ENCODE peak calls at places on chromosome 1, in ten cellular contexts. K, J, F, O, W, H, P, D, Y and B are unnamed samples.

GRCh38 chr1:43542515-43543458 is 12.1 kb downstream of the PTPRF start:
- DNase-seq in K (no peak), J (no peak), F (no peak), O (no peak), W (no peak), H (no peak), P (no peak), D (no peak), Y (no peak), B (no peak)

GRCh38 chr1:46406881-46407608 is 12.9 kb downstream of the FAAH start:
- DNase-seq in K (no peak), J (no peak), F (no peak), O (no peak), W (no peak), H (no peak), P (no peak), D (no peak), Y (no peak), B (no peak)

GRCh38 chr1:102262994-102263393 is 266.3 kb upstream of the OLFM3 start:
- DNase-seq in K (no peak), J (no peak), F (no peak), O (no peak), W (no peak), H (no peak), P (no peak), D (no peak), Y (no peak), B (no peak)

GRCh38 chr1:27318596-27318995 is 3.4 kb upstream of the TMEM222 start:
- DNase-seq in K (no peak), J (no peak), F (no peak), O (no peak), W (no peak), H (no peak), P (no peak), D (no peak), Y (no peak), B (peak; percentile 58)

GRCh38 chr1:232886304-232886703 is 64.1 kb upstream of the NTPCR start:
- DNase-seq in K (no peak), J (no peak), F (no peak), O (peak; percentile 89), W (no peak), H (no peak), P (no peak), D (no peak), Y (no peak), B (no peak)

GRCh38 chr1:3481836-3482589 is 27.5 kb downstream of the ARHGEF16 start:
- DNase-seq in K (no peak), J (no peak), F (no peak), O (no peak), W (no peak), H (no peak), P (no peak), D (no peak), Y (no peak), B (no peak)

GRCh38 chr1:20358761-20359263 is 68.1 kb downstream of the VWA5B1 start:
- DNase-seq in K (peak; percentile 59), J (peak; percentile 76), F (no peak), O (peak; percentile 80), W (no peak), H (no peak), P (no peak), D (peak; percentile 68), Y (no peak), B (no peak)

GRCh38 chr1:65357291-65357960 is 48.1 kb downstream of the DNAJC6 start:
- DNase-seq in K (no peak), J (no peak), F (no peak), O (no peak), W (no peak), H (no peak), P (no peak), D (no peak), Y (no peak), B (peak; percentile 49)

GRCh38 chr1:173646656-173647055 is 11.5 kb downstream of the TEX50 start:
- DNase-seq in K (no peak), J (no peak), F (no peak), O (no peak), W (no peak), H (no peak), P (no peak), D (no peak), Y (no peak), B (no peak)

GRCh38 chr1:203188686-203189232 is 2.3 kb upstream of the CHI3L1 start:
- DNase-seq in K (no peak), J (no peak), F (no peak), O (no peak), W (no peak), H (no peak), P (no peak), D (no peak), Y (no peak), B (no peak)

GRCh38 chr1:52032785-52033131 is 852 bp downstream of the KTI12 start:
- DNase-seq in K (no peak), J (peak; percentile 27), F (no peak), O (peak; percentile 47), W (no peak), H (peak; percentile 26), P (no peak), D (peak; percentile 49), Y (no peak), B (no peak)

GRCh38 chr1:65105596-65105995 is 42.4 kb upstream of the AK4 start:
- DNase-seq in K (no peak), J (no peak), F (no peak), O (peak; percentile 3), W (no peak), H (no peak), P (no peak), D (no peak), Y (no peak), B (no peak)

GRCh38 chr1:72397786-72398185 is 115.4 kb upstream of the NEGR1 start:
- DNase-seq in K (peak; percentile 38), J (no peak), F (no peak), O (peak; percentile 79), W (no peak), H (no peak), P (peak; percentile 62), D (no peak), Y (no peak), B (no peak)

GRCh38 chr1:228732426-228732825 is 2.9 kb upstream of the RHOU start:
- DNase-seq in K (no peak), J (no peak), F (no peak), O (no peak), W (no peak), H (no peak), P (no peak), D (no peak), Y (no peak), B (no peak)

GRCh38 chr1:200982071-200982945 is 41.2 kb downstream of the KIF21B start:
- DNase-seq in K (no peak), J (no peak), F (no peak), O (peak; percentile 64), W (no peak), H (no peak), P (no peak), D (no peak), Y (no peak), B (no peak)

GRCh38 chr1:246761386-246761785 is 37.2 kb downstream of the SCCPDH start:
- DNase-seq in K (no peak), J (no peak), F (no peak), O (no peak), W (no peak), H (no peak), P (no peak), D (no peak), Y (no peak), B (no peak)

GRCh38 chr1:111232134-111232533 is 4.6 kb downstream of the CHI3L2 start:
- DNase-seq in K (no peak), J (no peak), F (no peak), O (no peak), W (no peak), H (no peak), P (no peak), D (no peak), Y (no peak), B (no peak)

GRCh38 chr1:93708734-93709481 is 27.3 kb upstream of the BCAR3 start:
- DNase-seq in K (peak; percentile 63), J (peak; percentile 33), F (no peak), O (peak; percentile 87), W (no peak), H (no peak), P (no peak), D (peak; percentile 57), Y (no peak), B (no peak)